ENCODE peak calls at places on chromosomes 11 and 22, in six cellular contexts. L, B, A, I, V and S are unnamed samples.
A peak's percentile ranks its signal among the peaks of the same experiment; 100 is the strongest.

GRCh38 chr22:37255558-37256006 is 11.5 kb upstream of the RAC2 start:
- DNase-seq in I (no peak), B (no peak), A (no peak), V (no peak), L (no peak), S (no peak)

GRCh38 chr22:35328472-35328885 is 28.8 kb downstream of the TOM1 start:
- DNase-seq in V (no peak), A (no peak), I (no peak), B (no peak), L (no peak), S (no peak)

GRCh38 chr11:11810764-11811726 is 30.7 kb upstream of the USP47 start:
- DNase-seq in B (no peak), V (no peak), L (no peak), A (no peak), I (no peak), S (no peak)

GRCh38 chr22:31275018-31275417 is 17.3 kb downstream of the PIK3IP1 start:
- DNase-seq in B (no peak), L (no peak), V (no peak), I (no peak), A (no peak), S (no peak)

GRCh38 chr22:41564563-41564962 is 3.8 kb downstream of the CSDC2 start:
- DNase-seq in I (no peak), A (no peak), V (no peak), L (no peak), B (no peak), S (no peak)

GRCh38 chr11:18056561-18057181 is 10.6 kb upstream of the TPH1 start:
- DNase-seq in A (no peak), I (no peak), L (no peak), B (no peak), V (no peak), S (no peak)

GRCh38 chr22:50298937-50299656 is 8.3 kb downstream of the PLXNB2 start:
- DNase-seq in B (no peak), A (no peak), I (no peak), L (no peak), V (no peak), S (no peak)

GRCh38 chr11:98456281-98456680 is 564.5 kb upstream of the CNTN5 start:
- DNase-seq in B (no peak), I (no peak), A (no peak), V (no peak), L (no peak), S (no peak)

GRCh38 chr11:19977941-19978340 is 182.3 kb downstream of the DBX1 start:
- DNase-seq in V (no peak), B (no peak), L (no peak), I (no peak), A (no peak), S (no peak)

GRCh38 chr22:45450931-45451651 is 37.6 kb downstream of the RIBC2 start:
- DNase-seq in L (no peak), B (no peak), A (no peak), V (no peak), I (peak; percentile 71), S (no peak)

GRCh38 chr22:30027169-30027568 is 53.1 kb upstream of the HORMAD2 start:
- DNase-seq in I (peak; percentile 58), L (no peak), V (no peak), A (no peak), B (no peak), S (no peak)

GRCh38 chr11:65743928-65744698 is 23.5 kb upstream of the RNASEH2C start:
- DNase-seq in B (no peak), I (no peak), V (no peak), A (no peak), L (no peak), S (no peak)

GRCh38 chr22:45842141-45842831 is 134.7 kb downstream of the WNT7B start:
- DNase-seq in I (no peak), B (no peak), A (no peak), L (peak; percentile 50), V (no peak), S (no peak)

GRCh38 chr11:986270-986951 is 50.1 kb downstream of the MUC6 start:
- DNase-seq in L (no peak), V (no peak), I (peak; percentile 87), B (no peak), A (no peak), S (no peak)

GRCh38 chr11:2741006-2741376 is 41.2 kb upstream of the KCNQ1OT1 start:
- DNase-seq in A (no peak), I (no peak), B (no peak), L (no peak), V (no peak), S (no peak)

GRCh38 chr11:106031210-106031845 is 9.3 kb upstream of the MSANTD4 start:
- DNase-seq in I (no peak), B (no peak), V (no peak), L (no peak), A (no peak), S (no peak)

GRCh38 chr11:2206291-2206690 is 34.7 kb upstream of the TH start:
- DNase-seq in V (no peak), B (no peak), L (no peak), A (no peak), I (peak; percentile 35), S (no peak)

GRCh38 chr11:11731311-11732083 is 109.7 kb upstream of the GALNT18 start:
- DNase-seq in L (peak; percentile 31), B (no peak), I (no peak), A (no peak), V (no peak), S (no peak)

GRCh38 chr11:118342503-118343161 is at the start of gene CD3D:
- DNase-seq in A (no peak), V (peak; percentile 59), L (no peak), B (no peak), I (no peak), S (no peak)

GRCh38 chr22:17241571-17242310 is 22.5 kb upstream of the ADA2 start:
- DNase-seq in L (no peak), V (no peak), A (no peak), I (no peak), B (no peak), S (no peak)

GRCh38 chr22:45891021-45891421 is 85.9 kb downstream of the WNT7B start:
- DNase-seq in I (no peak), V (no peak), L (no peak), A (no peak), B (no peak), S (no peak)

GRCh38 chr11:120068114-120068573 is 69.8 kb downstream of the TRIM29 start:
- DNase-seq in L (no peak), A (no peak), B (no peak), V (no peak), I (no peak), S (no peak)

GRCh38 chr22:30305519-30305905 is 16.2 kb upstream of the CASTOR1 start:
- DNase-seq in L (no peak), I (peak; percentile 74), A (no peak), B (no peak), V (peak; percentile 33), S (no peak)

GRCh38 chr11:114134870-114135269 is 75.4 kb downstream of the ZBTB16 start:
- DNase-seq in A (no peak), V (no peak), B (no peak), L (peak; percentile 55), I (no peak), S (no peak)

GRCh38 chr11:110908401-110909106 is 196.3 kb upstream of the ARHGAP20 start:
- DNase-seq in B (no peak), I (no peak), A (no peak), L (peak; percentile 98), V (no peak), S (no peak)

GRCh38 chr11:45765836-45766235 is 39.1 kb upstream of the SLC35C1 start:
- DNase-seq in A (no peak), V (no peak), L (no peak), B (no peak), I (no peak), S (no peak)

GRCh38 chr11:18285841-18286240 is 19.8 kb downstream of the SAA1 start:
- DNase-seq in V (no peak), I (no peak), A (no peak), L (no peak), B (no peak), S (no peak)

GRCh38 chr11:85196955-85197354 is 430.2 kb downstream of the DLG2 start:
- DNase-seq in V (no peak), A (no peak), I (no peak), L (no peak), B (no peak), S (no peak)

GRCh38 chr11:36296925-36297604 is 977 bp downstream of the PRR5L start:
- DNase-seq in V (no peak), I (no peak), B (no peak), L (no peak), A (no peak), S (no peak)

GRCh38 chr11:114196994-114197702 is 99.1 kb upstream of the NNMT start:
- DNase-seq in V (no peak), A (peak; percentile 10), I (no peak), B (no peak), L (no peak), S (no peak)

GRCh38 chr11:57336111-57336666 is 497 bp upstream of the SSRP1 start:
- DNase-seq in B (no peak), V (peak; percentile 11), L (no peak), A (no peak), I (no peak), S (no peak)

GRCh38 chr11:17613983-17614382 is 66.9 kb downstream of the OTOG start:
- DNase-seq in I (no peak), A (no peak), B (no peak), V (no peak), L (no peak), S (no peak)

GRCh38 chr11:70727021-70727420 is 328.7 kb downstream of the CTTN start:
- DNase-seq in V (no peak), I (no peak), L (no peak), B (no peak), A (no peak), S (no peak)

GRCh38 chr22:41352058-41352457 is 29.7 kb upstream of the TEF start:
- DNase-seq in V (no peak), A (no peak), L (no peak), I (no peak), B (no peak), S (no peak)

GRCh38 chr11:125281831-125282595 is 117.5 kb downstream of the PKNOX2 start:
- DNase-seq in A (no peak), B (no peak), L (no peak), V (no peak), I (no peak), S (no peak)

GRCh38 chr11:17748044-17748443 is 13.5 kb downstream of the KCNC1 start:
- DNase-seq in A (no peak), L (no peak), V (no peak), I (no peak), B (no peak), S (no peak)

GRCh38 chr22:47168441-47168840 is 406.0 kb downstream of the TBC1D22A start:
- DNase-seq in B (no peak), V (no peak), I (no peak), L (no peak), A (no peak), S (no peak)

GRCh38 chr11:116853461-116854073 is 16.1 kb upstream of the APOA1 start:
- DNase-seq in V (peak; percentile 20), B (no peak), L (peak; percentile 77), A (no peak), I (no peak), S (peak; percentile 63)

GRCh38 chr11:69992943-69993694 is 85.0 kb upstream of the ANO1 start:
- DNase-seq in I (no peak), L (no peak), A (no peak), V (no peak), B (no peak), S (no peak)